ENCODE peak calls at places on chromosomes 7 and 10, in seven cellular contexts. P, D, K, Z, H, X and J are unnamed samples.

GRCh38 chr10:20892011-20892585 is 5.0 kb downstream of the NEBL start:
- DNase-seq in Z (no peak), K (no peak), P (no peak), X (no peak), H (no peak), D (no peak), J (no peak)

GRCh38 chr10:132910901-132911711 is 31.3 kb downstream of the CFAP46 start:
- DNase-seq in K (no peak), D (no peak), Z (no peak), X (no peak), H (no peak), P (no peak), J (peak)

GRCh38 chr10:123496336-123496735 is 169.8 kb upstream of the GPR26 start:
- DNase-seq in K (no peak), Z (no peak), D (no peak), P (no peak), X (no peak), H (no peak), J (no peak)

GRCh38 chr10:76190871-76191270 is 759.4 kb downstream of the LRMDA start:
- DNase-seq in D (no peak), H (peak), K (no peak), X (no peak), P (no peak), Z (no peak), J (no peak)

GRCh38 chr10:29588640-29589421 is 45.9 kb downstream of the SVIL start:
- DNase-seq in P (no peak), H (no peak), Z (no peak), K (no peak), D (peak), X (peak), J (no peak)

GRCh38 chr7:101162551-101163280 is 2.7 kb downstream of the VGF start:
- DNase-seq in H (no peak), X (peak), D (peak), Z (peak), K (no peak), P (no peak), J (no peak)

GRCh38 chr10:62726142-62726541 is 78.4 kb upstream of the ADO start:
- DNase-seq in K (no peak), D (no peak), H (no peak), Z (no peak), P (no peak), X (peak), J (no peak)

GRCh38 chr7:134378562-134378961 is 61.8 kb upstream of the SLC35B4 start:
- DNase-seq in K (no peak), H (no peak), X (no peak), Z (no peak), D (no peak), P (no peak), J (no peak)

GRCh38 chr10:97584060-97584797 is at the start of gene HOGA1:
- DNase-seq in Z (peak), H (no peak), K (no peak), D (peak), P (peak), X (peak), J (no peak)

GRCh38 chr7:26912351-26912750 is 48.0 kb upstream of the SKAP2 start:
- DNase-seq in D (no peak), K (no peak), P (no peak), H (no peak), Z (no peak), X (no peak), J (no peak)

GRCh38 chr10:88149906-88150305 is 286.5 kb downstream of the PTEN start:
- DNase-seq in K (no peak), X (no peak), D (peak), Z (no peak), H (no peak), P (no peak), J (no peak)

GRCh38 chr10:75547391-75548298 is 116.2 kb downstream of the LRMDA start:
- DNase-seq in X (peak), H (no peak), Z (no peak), K (peak), P (peak), D (peak), J (no peak)

GRCh38 chr7:142754681-142755575 is 5.7 kb downstream of the PRSS1 start:
- DNase-seq in K (no peak), H (no peak), P (no peak), Z (no peak), X (peak), D (no peak), J (no peak)

DNA sequence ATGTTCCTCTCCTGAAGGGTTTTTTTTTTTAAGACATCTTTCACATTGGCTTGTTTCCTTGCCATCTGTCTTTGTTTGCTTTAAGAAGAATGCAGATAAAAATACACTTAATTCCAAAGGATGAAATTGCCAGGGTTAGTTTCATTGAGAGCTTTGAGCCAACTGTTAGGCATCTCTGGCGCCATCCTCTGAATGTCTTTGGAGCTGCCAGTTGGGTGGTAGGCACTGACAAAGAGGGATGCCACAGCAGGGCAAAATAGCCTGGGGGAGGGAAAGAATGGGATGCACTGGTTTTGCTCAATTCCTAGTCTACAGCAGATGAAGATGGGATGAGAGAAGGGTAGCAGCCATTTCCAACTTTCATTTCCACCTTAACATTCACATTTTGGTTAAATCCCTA is 399.2 kb downstream of the SORCS1 start:
- DNase-seq in P (no peak), H (no peak), Z (no peak), K (no peak), D (no peak), X (no peak), J (no peak)
- TF ChIP-seq CTCF in P (no peak), H (peak), Z (no peak), K (no peak), D (no peak), X (no peak), J (no peak)

DNA sequence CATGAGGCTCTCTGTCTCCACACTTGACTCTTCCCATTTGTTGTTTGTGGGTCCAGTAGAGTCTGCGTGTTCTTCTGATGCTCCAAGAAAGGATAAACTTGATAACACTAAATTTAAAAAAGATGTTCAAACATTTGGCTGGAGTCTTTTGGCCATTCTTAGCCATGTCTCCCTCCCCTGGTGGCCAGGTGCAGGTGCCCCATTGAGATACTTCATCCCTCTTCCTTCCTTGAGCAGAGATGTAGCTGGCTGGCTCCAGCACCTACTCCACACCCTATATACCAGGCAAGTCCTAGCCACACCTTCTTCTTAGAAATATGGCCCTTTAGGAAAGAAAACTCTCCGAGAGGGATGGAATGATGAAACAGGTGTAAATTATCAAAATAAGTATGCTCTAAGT is 103.2 kb upstream of the GJD4 start:
- DNase-seq in H (no peak), P (no peak), X (peak), D (no peak), K (no peak), Z (no peak), J (no peak)
- TF ChIP-seq CTCF in H (no peak), P (peak), X (peak), D (peak), K (no peak), Z (no peak), J (no peak)

DNA sequence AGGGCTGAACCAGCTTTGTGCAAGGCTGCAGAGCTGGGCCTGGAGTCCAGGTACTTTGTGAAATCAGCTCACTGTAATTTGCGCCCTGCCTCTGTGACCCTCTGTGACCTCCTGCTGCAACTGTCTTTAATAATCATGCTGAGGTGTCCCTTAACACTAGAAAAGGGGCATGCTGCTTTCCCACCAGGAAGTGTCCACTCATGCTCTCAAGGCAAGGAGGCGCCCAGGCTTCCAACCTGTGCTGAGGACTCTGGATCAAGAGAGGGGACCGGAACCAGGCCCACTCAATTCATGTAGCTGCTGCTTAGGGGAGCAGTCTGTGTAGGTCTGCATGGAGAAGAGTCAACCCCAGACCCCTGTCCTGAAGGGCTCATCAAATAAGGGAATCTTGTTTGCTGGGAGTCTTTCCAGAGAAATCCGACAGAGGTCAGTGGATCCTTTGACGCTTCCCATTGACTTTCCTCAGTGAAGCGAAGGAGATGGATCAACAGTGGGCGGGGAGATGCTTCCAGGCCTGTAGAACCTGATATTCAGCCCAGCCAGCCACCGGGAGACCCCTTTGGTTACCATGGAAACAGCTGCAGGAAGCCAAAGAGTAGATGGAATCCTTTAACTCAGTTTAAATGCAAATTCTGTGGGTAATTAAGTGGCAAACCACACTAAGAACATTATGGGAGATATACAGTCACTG is 945.9 kb downstream of the GRID1 start:
- DNase-seq in H (no peak), P (no peak), D (no peak), K (no peak), Z (no peak), X (no peak), J (no peak)
- TF ChIP-seq CTCF in H (no peak), P (no peak), D (no peak), K (no peak), Z (no peak), X (no peak), J (no peak)

DNA sequence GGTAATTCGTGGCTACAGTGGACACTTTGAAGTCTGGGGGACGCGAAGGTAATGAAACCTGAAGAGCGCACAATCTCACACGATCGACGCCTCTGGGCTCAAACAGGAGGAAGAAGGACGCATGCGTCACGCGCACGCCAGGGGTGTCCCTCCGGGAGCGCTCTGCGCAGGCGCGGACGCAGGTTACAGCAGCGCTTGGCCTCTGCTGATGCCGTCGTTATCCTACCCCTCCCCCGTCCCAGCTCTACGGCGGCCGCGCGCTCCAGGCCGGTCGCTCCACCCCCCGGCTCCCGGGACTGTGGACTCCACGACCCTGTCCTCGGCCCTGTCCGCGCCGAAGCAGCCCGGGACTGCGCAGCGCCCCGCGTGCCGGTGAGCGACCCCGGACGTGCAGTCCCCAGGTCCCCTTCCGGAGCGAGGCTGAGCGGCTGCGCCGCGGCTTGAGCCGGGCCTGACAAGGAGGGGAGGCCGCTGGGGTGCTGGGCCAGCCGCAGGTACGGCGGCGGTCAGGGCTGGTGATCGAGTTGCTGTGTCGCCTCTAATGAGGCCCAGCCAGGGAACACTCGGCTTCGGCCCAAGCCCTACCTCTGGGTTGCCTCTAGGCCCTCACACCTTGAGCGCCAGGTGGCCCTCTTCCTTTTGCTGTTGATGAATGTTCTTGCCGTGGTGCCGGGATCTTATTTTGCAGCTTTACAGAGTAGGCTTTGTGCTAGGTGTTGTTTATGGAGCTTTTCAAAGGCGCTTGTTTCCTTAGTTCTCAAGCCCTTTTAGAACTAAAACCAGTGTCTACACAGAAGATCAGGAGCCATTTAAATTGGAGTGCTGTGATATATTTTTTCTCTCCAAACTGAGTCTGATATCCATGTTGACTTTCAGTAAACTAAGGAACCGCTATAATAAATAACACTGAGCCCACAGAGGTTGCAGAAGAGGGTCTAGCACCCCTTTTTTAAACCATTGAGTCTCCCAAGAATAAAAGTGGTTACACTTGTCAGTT is at the start of gene TMEM106B:
- DNase-seq in Z (peak), H (peak), D (peak), K (peak), X (peak), P (peak), J (peak)
- TF ChIP-seq CTCF in Z (no peak), H (no peak), D (peak), K (peak), X (peak), P (peak), J (no peak)

DNA sequence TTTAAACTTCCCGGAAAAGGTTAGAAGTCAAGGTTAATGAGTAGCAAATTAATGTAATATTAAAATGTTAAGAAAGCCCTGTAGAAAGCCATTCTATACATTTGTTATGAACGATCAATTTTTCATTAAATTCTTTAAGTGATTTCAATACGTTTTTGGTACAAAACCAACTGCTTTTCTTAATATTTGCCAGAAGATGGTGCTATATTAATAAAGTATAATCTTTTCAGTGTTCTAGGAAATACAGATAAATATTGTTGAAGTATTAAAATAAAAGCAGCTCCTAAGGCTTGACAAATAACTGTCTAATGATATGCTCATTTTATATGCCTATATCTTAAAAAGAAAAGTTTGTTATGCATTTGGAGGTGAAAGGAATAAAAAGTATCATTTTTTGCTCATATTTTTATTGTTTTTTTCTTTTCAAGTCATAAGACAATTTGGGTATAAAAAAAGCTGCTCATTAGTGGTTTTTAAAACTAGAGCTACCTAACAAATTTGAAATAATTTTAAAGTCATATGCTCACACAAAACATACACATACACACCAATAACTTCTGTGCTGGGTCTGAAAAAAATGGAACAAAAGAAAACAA is 130.3 kb upstream of the POT1 start:
- DNase-seq in D (no peak), K (peak), X (peak), Z (no peak), P (no peak), H (no peak), J (no peak)
- TF ChIP-seq CTCF in D (peak), K (peak), X (peak), Z (peak), P (no peak), H (peak), J (no peak)

DNA sequence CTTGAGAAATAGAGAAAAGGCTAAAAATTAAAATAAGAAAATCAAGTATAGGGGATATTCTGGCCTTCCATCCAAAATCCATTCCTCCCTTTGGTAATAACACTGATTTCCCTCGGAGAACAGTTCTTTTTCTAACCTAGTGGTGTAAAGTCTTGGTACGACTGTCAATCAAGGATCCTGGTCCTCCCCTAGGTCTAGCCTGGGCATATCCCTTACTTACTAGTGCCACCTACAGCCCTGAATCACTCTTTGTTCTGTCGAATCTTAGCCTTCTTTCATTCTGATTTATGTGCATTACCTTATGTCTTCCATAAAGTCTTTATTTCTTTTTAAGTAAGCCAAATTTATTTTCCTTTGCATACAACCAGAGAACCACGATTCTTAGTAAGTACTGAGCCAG is 298.7 kb upstream of the LRRTM3 start:
- DNase-seq in X (peak), Z (peak), H (no peak), K (peak), D (peak), P (no peak), J (no peak)
- TF ChIP-seq CTCF in X (peak), Z (no peak), H (peak), K (peak), D (peak), P (no peak), J (peak)

DNA sequence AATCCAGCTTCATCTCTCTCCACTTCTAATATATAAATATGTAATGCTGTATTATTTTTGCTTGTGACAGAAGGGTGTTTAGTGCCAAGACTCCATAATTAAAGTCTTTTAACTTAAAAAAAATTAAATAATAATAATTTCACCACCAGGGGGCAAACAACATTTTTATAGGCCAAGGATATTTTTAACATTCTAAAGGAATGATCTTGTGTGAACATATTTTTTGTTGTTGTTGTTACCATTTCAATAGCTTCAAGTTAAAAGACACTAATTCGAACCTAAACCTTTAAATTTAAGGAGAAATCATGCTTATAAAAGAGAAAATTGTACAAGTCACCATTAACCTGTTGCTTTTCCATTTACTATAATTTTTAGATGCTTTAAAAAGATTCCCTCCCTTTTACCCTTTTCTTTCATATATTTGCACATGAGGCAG is 7.5 kb upstream of the DNAJC1 start:
- DNase-seq in P (no peak), H (no peak), X (peak), D (peak), Z (no peak), K (peak), J (no peak)
- TF ChIP-seq CTCF in P (peak), H (peak), X (peak), D (peak), Z (peak), K (peak), J (peak)